ENCODE peak calls at places on chromosomes 16 and 17, in six cellular contexts. J is kidney glomerular epithelial cell; C is ovary; T is activated CD4-positive, alpha-beta T cell treated with anti-CD3 and anti-CD28 coated beads, Interleukin-2, amount 10 ng/mL, durations not matched to agents 7 days and 5 days; Y is stimulated activated CD4-positive, alpha-beta T cell treated with anti-CD3 and anti-CD28 coated beads, Interleukin-4, amount 100 ng/mL, for 1 hour; K is Ammon's horn. N is an unnamed sample.

GRCh38 chr16:88380619-88381018 is 2.1 kb upstream of the ZNF469 start:
- DNase-seq in J (no peak), C (no peak), T (no peak), Y (no peak), K (no peak), N (peak; percentile 37)

GRCh38 chr17:72360386-72360940 is 239.6 kb downstream of the SOX9 start:
- DNase-seq in J (no peak), C (no peak), T (no peak), Y (no peak), K (no peak), N (no peak)

GRCh38 chr16:79751785-79752184 is 151.2 kb upstream of the MAF start:
- DNase-seq in J (no peak), C (peak; percentile 66), T (no peak), Y (no peak), K (peak; percentile 34), N (no peak)

GRCh38 chr16:51416921-51417320 is 265.9 kb upstream of the SALL1 start:
- DNase-seq in J (no peak), C (no peak), T (no peak), Y (no peak), K (no peak), N (no peak)

GRCh38 chr17:32192379-32192778 is 50.1 kb downstream of the RHOT1 start:
- DNase-seq in J (no peak), C (no peak), T (no peak), Y (no peak), K (no peak), N (no peak)

GRCh38 chr16:67773099-67773498 is 33.3 kb downstream of the RANBP10 start:
- DNase-seq in J (no peak), C (peak; percentile 63), T (no peak), Y (no peak), K (peak; percentile 32), N (no peak)

GRCh38 chr16:11824362-11824761 is 27.0 kb downstream of the RSL1D1 start:
- DNase-seq in J (no peak), C (no peak), T (no peak), Y (no peak), K (peak; percentile 12), N (peak; percentile 15)

GRCh38 chr17:61967729-61968128 is 39.9 kb upstream of the INTS2 start:
- DNase-seq in J (no peak), C (no peak), T (no peak), Y (no peak), K (no peak), N (no peak)

GRCh38 chr17:19482571-19482970 is 51.1 kb upstream of the SLC47A1 start:
- DNase-seq in J (no peak), C (no peak), T (no peak), Y (no peak), K (no peak), N (no peak)

GRCh38 chr16:81447383-81448101 is 2.9 kb downstream of the CMIP start:
- DNase-seq in J (no peak), C (no peak), T (no peak), Y (no peak), K (no peak), N (no peak)

GRCh38 chr17:8520981-8521380 is 85.3 kb downstream of the NDEL1 start:
- DNase-seq in J (no peak), C (no peak), T (no peak), Y (no peak), K (no peak), N (no peak)

GRCh38 chr16:17063156-17063555 is 407.6 kb downstream of the XYLT1 start:
- DNase-seq in J (no peak), C (no peak), T (no peak), Y (no peak), K (peak; percentile 70), N (no peak)

GRCh38 chr16:68235105-68235881 is 634 bp downstream of the ESRP2 start:
- DNase-seq in J (no peak), C (no peak), T (no peak), Y (no peak), K (no peak), N (peak; percentile 75)

GRCh38 chr16:75265911-75266701 is 14.7 kb upstream of the BCAR1 start:
- DNase-seq in J (peak; percentile 43), C (peak; percentile 74), T (no peak), Y (peak; percentile 15), K (peak; percentile 68), N (peak; percentile 90)

GRCh38 chr16:754208-755097 is 6.1 kb upstream of the MSLN start:
- DNase-seq in J (no peak), C (no peak), T (no peak), Y (no peak), K (no peak), N (no peak)

GRCh38 chr17:34255381-34255732 is 272 bp downstream of the CCL2 start:
- DNase-seq in J (no peak), C (no peak), T (no peak), Y (no peak), K (no peak), N (no peak)

GRCh38 chr17:17446666-17447155 is 30.1 kb upstream of the MED9 start:
- DNase-seq in J (no peak), C (no peak), T (no peak), Y (no peak), K (no peak), N (no peak)

GRCh38 chr16:19542138-19542821 is 13.2 kb upstream of the VPS35L start:
- DNase-seq in J (no peak), C (no peak), T (no peak), Y (no peak), K (no peak), N (no peak)

GRCh38 chr17:19319771-19320505 is 42.6 kb downstream of the B9D1 start:
- DNase-seq in J (no peak), C (no peak), T (no peak), Y (no peak), K (no peak), N (no peak)

GRCh38 chr16:1526608-1527555 is 6.6 kb upstream of the TMEM204 start:
- DNase-seq in J (no peak), C (no peak), T (peak; percentile 35), Y (no peak), K (no peak), N (no peak)

GRCh38 chr16:73179671-73180370 is 131.9 kb upstream of the ZFHX3 start:
- DNase-seq in J (no peak), C (peak; percentile 44), T (no peak), Y (no peak), K (no peak), N (no peak)

GRCh38 chr17:37066322-37066905 is 117.7 kb downstream of the AATF start:
- DNase-seq in J (no peak), C (no peak), T (no peak), Y (no peak), K (no peak), N (no peak)

GRCh38 chr16:27726621-27727275 is 176.8 kb downstream of the KATNIP start:
- DNase-seq in J (no peak), C (no peak), T (no peak), Y (no peak), K (no peak), N (no peak)

GRCh38 chr16:30934827-30935557 is 11.6 kb downstream of the FBXL19 start:
- DNase-seq in J (peak; percentile 1), C (no peak), T (peak; percentile 46), Y (no peak), K (no peak), N (no peak)

GRCh38 chr16:73610605-73611177 is 562.8 kb upstream of the ZFHX3 start:
- DNase-seq in J (no peak), C (no peak), T (no peak), Y (no peak), K (no peak), N (no peak)

GRCh38 chr17:6487243-6488007 is 43.2 kb downstream of the PIMREG start:
- DNase-seq in J (no peak), C (peak; percentile 33), T (no peak), Y (no peak), K (no peak), N (peak; percentile 62)

GRCh38 chr16:87441886-87442580 is 49.9 kb downstream of the MAP1LC3B start:
- DNase-seq in J (no peak), C (no peak), T (no peak), Y (no peak), K (no peak), N (peak; percentile 51)

GRCh38 chr17:82003411-82004381 is 19.0 kb downstream of the CENPX start:
- DNase-seq in J (peak; percentile 88), C (peak; percentile 73), T (no peak), Y (peak; percentile 38), K (no peak), N (no peak)

GRCh38 chr16:53945996-53946395 is 242.0 kb downstream of the FTO start:
- DNase-seq in J (peak; percentile 31), C (no peak), T (no peak), Y (no peak), K (peak; percentile 21), N (no peak)

GRCh38 chr16:57194512-57194911 is 8.4 kb downstream of the RSPRY1 start:
- DNase-seq in J (peak; percentile 94), C (no peak), T (no peak), Y (no peak), K (no peak), N (no peak)

GRCh38 chr17:75031972-75032895 is 14.5 kb downstream of the ATP5PD start:
- DNase-seq in J (peak; percentile 69), C (peak; percentile 74), T (peak; percentile 47), Y (peak; percentile 61), K (peak; percentile 95), N (no peak)

GRCh38 chr17:9431620-9432019 is 144.0 kb downstream of the STX8 start:
- DNase-seq in J (no peak), C (peak; percentile 39), T (no peak), Y (no peak), K (no peak), N (no peak)

GRCh38 chr16:66081967-66082366 is 284.5 kb upstream of the CDH5 start:
- DNase-seq in J (no peak), C (no peak), T (no peak), Y (no peak), K (no peak), N (no peak)

N was measured in chondrocyte.